ENCODE peak calls at places on chromosome 3, in seven cellular contexts. D is NAMALWA, C is left ventricle myocardium inferior, N is uterus, H is GM19239, O is T-helper 9 cell, M is coronary artery. U is an unnamed sample.

GRCh38 chr3:79604681-79605080 is 163.1 kb downstream of the ROBO1 start:
- DNase-seq in D (no peak), C (no peak), N (no peak), H (no peak), O (no peak), M (no peak), U (no peak)

GRCh38 chr3:156633335-156633734 is 41.1 kb upstream of the TIPARP start:
- DNase-seq in D (no peak), C (peak), N (peak), H (no peak), O (no peak), M (peak), U (no peak)

GRCh38 chr3:174862101-174862500 is 3.0 kb downstream of the NAALADL2 start:
- DNase-seq in D (no peak), C (no peak), N (no peak), H (no peak), O (no peak), M (no peak), U (no peak)

GRCh38 chr3:46948830-46949671 is 27.5 kb downstream of the CCDC12 start:
- DNase-seq in D (no peak), C (peak), N (no peak), H (no peak), O (no peak), M (no peak), U (no peak)

GRCh38 chr3:62587169-62587568 is 213.8 kb upstream of the FEZF2 start:
- DNase-seq in D (no peak), C (no peak), N (no peak), H (no peak), O (no peak), M (no peak), U (no peak)

GRCh38 chr3:30659270-30660127 is 53.1 kb downstream of the TGFBR2 start:
- DNase-seq in D (no peak), C (no peak), N (no peak), H (no peak), O (no peak), M (no peak), U (no peak)

GRCh38 chr3:133595341-133595740 is 21.9 kb downstream of the CDV3 start:
- DNase-seq in D (no peak), C (no peak), N (no peak), H (no peak), O (no peak), M (no peak), U (peak)

GRCh38 chr3:172216843-172217404 is 177.5 kb downstream of the FNDC3B start:
- DNase-seq in D (no peak), C (no peak), N (no peak), H (no peak), O (no peak), M (no peak), U (no peak)

GRCh38 chr3:139460529-139460928 is 15.8 kb downstream of the RBP2 start:
- DNase-seq in D (no peak), C (peak), N (no peak), H (no peak), O (no peak), M (no peak), U (no peak)

GRCh38 chr3:185070491-185071335 is 82.1 kb downstream of the C3orf70 start:
- DNase-seq in D (no peak), C (no peak), N (no peak), H (no peak), O (no peak), M (no peak), U (no peak)

GRCh38 chr3:106068795-106069194 is 200.0 kb upstream of the CBLB start:
- DNase-seq in D (no peak), C (no peak), N (no peak), H (peak), O (no peak), M (no peak), U (peak)

GRCh38 chr3:123552095-123552714 is 32.6 kb downstream of the HACD2 start:
- DNase-seq in D (peak), C (no peak), N (no peak), H (no peak), O (no peak), M (no peak), U (peak)

GRCh38 chr3:17501745-17502144 is 240.7 kb downstream of the TBC1D5 start:
- DNase-seq in D (no peak), C (no peak), N (no peak), H (no peak), O (no peak), M (no peak), U (no peak)

GRCh38 chr3:143121240-143122088 is 1.9 kb downstream of the CHST2 start:
- DNase-seq in D (peak), C (peak), N (peak), H (peak), O (peak), M (no peak), U (peak)

GRCh38 chr3:5489536-5489935 is 302.0 kb downstream of the EDEM1 start:
- DNase-seq in D (no peak), C (no peak), N (no peak), H (peak), O (no peak), M (no peak), U (no peak)

GRCh38 chr3:41198526-41198925 is 779 bp upstream of the CTNNB1 start:
- DNase-seq in D (peak), C (peak), N (peak), H (no peak), O (no peak), M (no peak), U (no peak)